ENCODE peak calls at places on chromosomes 16 and 17, in five cellular contexts. R, Q, B, N and U are unnamed samples.

GRCh38 chr16:19783363-19783762 is 65.3 kb downstream of the IQCK start:
- DNase-seq in B (no peak), R (no peak), Q (no peak), N (no peak), U (no peak)

GRCh38 chr17:44105483-44105882 is 18.0 kb downstream of the HDAC5 start:
- DNase-seq in R (no peak), N (no peak), B (no peak), Q (no peak), U (no peak)

GRCh38 chr17:48954300-48954755 is 9.7 kb upstream of the SNF8 start:
- DNase-seq in N (peak), R (no peak), B (no peak), Q (no peak), U (no peak)

GRCh38 chr17:51435641-51436091 is 175.3 kb downstream of the UTP18 start:
- DNase-seq in B (no peak), Q (no peak), R (peak), N (peak), U (no peak)

GRCh38 chr17:28548417-28549130 is 3.9 kb downstream of the UNC119 start:
- DNase-seq in R (no peak), N (no peak), Q (no peak), B (no peak), U (no peak)

GRCh38 chr16:90046122-90046970 is 27.1 kb upstream of the DBNDD1 start:
- DNase-seq in B (no peak), R (no peak), N (no peak), Q (no peak), U (no peak)

GRCh38 chr16:53559552-53559951 is 56.5 kb upstream of the AKTIP start:
- DNase-seq in Q (no peak), B (no peak), R (no peak), N (no peak), U (no peak)

GRCh38 chr16:23729503-23730424 is 16.7 kb upstream of the ERN2 start:
- DNase-seq in N (peak), Q (no peak), R (no peak), B (no peak), U (no peak)

GRCh38 chr17:70111201-70111600 is 36.2 kb downstream of the KCNJ16 start:
- DNase-seq in R (no peak), N (no peak), B (no peak), Q (no peak), U (no peak)

GRCh38 chr17:43020030-43020621 is 2.1 kb downstream of the VAT1 start:
- DNase-seq in B (no peak), Q (no peak), N (no peak), R (no peak), U (no peak)

GRCh38 chr16:11395008-11395948 is 50.0 kb downstream of the RMI2 start:
- DNase-seq in R (no peak), Q (no peak), N (no peak), B (peak), U (no peak)

GRCh38 chr17:76565728-76566612 is 19.7 kb downstream of the ST6GALNAC2 start:
- DNase-seq in Q (no peak), N (no peak), B (no peak), R (no peak), U (no peak)

GRCh38 chr17:57861000-57861736 is 11.3 kb upstream of the MRPS23 start:
- DNase-seq in N (peak), R (peak), Q (peak), B (peak), U (no peak)

GRCh38 chr16:30649725-30650368 is 913 bp upstream of the PRR14 start:
- DNase-seq in B (peak), Q (no peak), R (no peak), N (no peak), U (peak)

GRCh38 chr17:73820686-73821448 is 176.6 kb upstream of the SDK2 start:
- DNase-seq in R (no peak), N (no peak), B (no peak), Q (no peak), U (no peak)

GRCh38 chr17:65742433-65743312 is 181.2 kb upstream of the AXIN2 start:
- DNase-seq in N (peak), B (no peak), R (no peak), Q (no peak), U (no peak)

GRCh38 chr16:59058261-59058660 is 324.1 kb upstream of the GOT2 start:
- DNase-seq in R (no peak), Q (no peak), B (no peak), N (no peak), U (no peak)

GRCh38 chr17:43813386-43813785 is 19.6 kb downstream of the MPP3 start:
- DNase-seq in B (no peak), R (no peak), N (no peak), Q (no peak), U (no peak)

GRCh38 chr17:28997811-28998210 is 8.0 kb downstream of the SEZ6 start:
- DNase-seq in R (no peak), N (no peak), Q (no peak), B (no peak), U (no peak)

GRCh38 chr17:67285360-67285759 is 40.4 kb upstream of the HELZ start:
- DNase-seq in N (no peak), R (no peak), B (no peak), Q (no peak), U (no peak)

GRCh38 chr16:65672960-65673359 is 551.1 kb upstream of the CDH11 start:
- DNase-seq in R (no peak), B (no peak), N (peak), Q (no peak), U (no peak)

GRCh38 chr17:13538841-13539411 is 62.8 kb downstream of the HS3ST3A1 start:
- DNase-seq in N (no peak), R (no peak), B (no peak), Q (no peak), U (no peak)

GRCh38 chr17:64736804-64737492 is 74.8 kb upstream of the SMURF2 start:
- DNase-seq in N (peak), R (peak), Q (peak), B (no peak), U (no peak)

GRCh38 chr17:10127819-10128375 is 70.5 kb downstream of the GAS7 start:
- DNase-seq in R (no peak), N (peak), Q (no peak), B (peak), U (peak)

GRCh38 chr17:59368218-59368857 is 36.9 kb downstream of the YPEL2 start:
- DNase-seq in Q (no peak), B (no peak), N (no peak), R (no peak), U (no peak)

GRCh38 chr17:59369026-59369724 is 37.7 kb downstream of the YPEL2 start:
- DNase-seq in N (no peak), R (no peak), Q (no peak), B (no peak), U (peak)

GRCh38 chr17:59366040-59366757 is 34.7 kb downstream of the YPEL2 start:
- DNase-seq in R (peak), Q (no peak), N (no peak), B (no peak), U (no peak)

GRCh38 chr17:59366773-59367656 is 35.6 kb downstream of the YPEL2 start:
- DNase-seq in N (peak), R (peak), Q (no peak), B (no peak), U (no peak)

DNA sequence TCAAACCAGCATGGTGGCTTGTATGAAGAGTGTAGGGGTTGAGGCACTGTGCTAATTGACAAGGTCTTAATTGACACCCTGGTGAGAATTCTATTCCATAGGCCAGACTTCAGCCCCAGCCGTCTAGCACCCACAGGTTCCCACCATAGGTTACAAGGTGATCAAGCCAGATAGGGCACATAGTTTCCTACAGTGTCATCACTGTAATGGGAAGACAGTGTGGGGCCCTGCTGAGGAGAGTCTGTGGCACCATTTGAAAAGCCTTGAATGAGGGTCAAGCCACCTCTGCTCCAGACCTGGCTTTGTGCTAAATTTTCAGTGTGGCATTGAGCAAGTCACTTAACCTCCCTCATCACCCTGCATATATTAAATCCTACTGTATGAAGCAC is 36.2 kb downstream of the YPEL2 start:
- DNase-seq in Q (no peak), R (no peak), B (no peak), N (no peak), U (no peak)
- H3K27ac ChIP-seq in Q (peak), R (peak), B (peak), N (no peak), U (peak)

GRCh38 chr17:78865682-78866390 is 25.2 kb upstream of the USP36 start:
- DNase-seq in B (peak), Q (peak), N (peak), R (peak), U (peak)
- H3K27ac ChIP-seq in B (peak), Q (no peak), N (peak), R (peak), U (peak)

GRCh38 chr17:27296427-27296979 is 2.6 kb downstream of the WSB1 start:
- DNase-seq in Q (no peak), R (no peak), N (peak), B (no peak), U (no peak)
- H3K27ac ChIP-seq in Q (no peak), R (peak), N (peak), B (peak), U (no peak)

DNA sequence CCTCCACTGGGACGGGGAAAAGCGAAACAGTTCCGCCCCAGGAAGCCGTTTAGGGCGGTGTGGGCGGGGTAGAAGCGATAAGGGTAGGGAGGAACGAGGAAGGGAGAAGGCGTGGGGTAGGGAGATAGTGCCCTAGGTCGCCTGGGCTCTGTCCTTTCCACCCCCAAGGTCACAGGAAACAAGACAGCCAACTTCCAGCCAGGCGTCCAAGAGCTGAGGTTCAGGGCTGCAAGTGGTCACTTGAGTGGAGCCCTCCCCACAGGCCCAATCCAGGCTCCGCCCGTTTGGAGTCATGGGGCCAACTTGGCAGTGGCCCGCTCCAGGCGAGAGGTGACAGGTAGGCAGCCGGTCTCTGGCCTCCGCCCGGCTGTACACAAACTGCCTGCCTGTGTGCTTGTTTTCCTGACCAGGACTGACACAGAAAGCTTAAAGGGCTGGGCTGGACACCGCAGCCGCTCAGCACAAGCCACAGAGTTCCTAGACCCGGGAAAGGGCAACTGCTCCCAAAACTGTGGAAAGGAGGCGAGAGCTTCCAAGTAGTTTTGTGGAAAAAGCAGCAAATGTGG is at the start of gene RILP:
- DNase-seq in Q (no peak), R (peak), N (no peak), B (peak), U (no peak)
- H3K27ac ChIP-seq in Q (peak), R (peak), N (peak), B (peak), U (peak)

DNA sequence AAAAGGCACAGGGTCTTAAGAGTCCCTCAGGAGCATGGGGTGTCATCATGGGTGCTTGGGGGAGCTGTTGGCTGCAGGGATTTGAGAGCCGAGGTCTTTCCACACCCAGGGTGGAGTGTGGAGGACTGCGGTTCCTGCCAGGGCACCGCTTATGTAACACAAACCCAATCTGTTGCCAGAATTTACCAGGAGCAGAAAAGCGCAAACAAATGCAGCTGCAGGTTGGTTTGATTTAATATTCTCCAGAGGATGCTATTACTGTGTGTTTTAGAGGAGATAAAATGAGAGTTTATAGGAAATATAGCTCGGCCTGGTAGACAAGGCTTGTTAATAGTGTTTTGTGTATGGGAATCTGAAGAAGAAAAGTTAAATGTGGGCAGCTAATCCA is 174.5 kb downstream of the KATNIP start:
- DNase-seq in N (no peak), R (peak), Q (no peak), B (no peak), U (peak)
- H3K27ac ChIP-seq in N (no peak), R (no peak), Q (no peak), B (peak), U (peak)

DNA sequence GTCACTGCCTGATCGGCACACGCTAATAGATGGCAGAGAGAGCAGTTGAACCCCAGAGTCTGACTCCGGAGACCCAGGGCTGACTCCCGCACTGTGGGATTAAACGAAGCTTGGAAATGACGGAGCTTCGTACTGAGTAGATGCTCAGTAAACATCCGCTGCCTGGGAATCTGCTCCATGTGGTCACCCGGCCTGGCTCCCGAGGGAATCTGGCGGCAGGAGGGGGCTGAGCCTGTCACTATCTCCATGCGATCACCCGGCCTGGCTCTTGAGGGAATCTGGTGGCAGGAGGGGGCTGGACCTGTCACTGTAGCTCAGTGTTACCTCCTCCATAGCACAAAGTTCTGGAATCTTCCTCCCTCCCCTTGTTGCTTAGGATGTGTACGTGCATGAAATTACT is 139.7 kb upstream of the CIBAR2 start:
- DNase-seq in R (no peak), N (no peak), Q (no peak), B (no peak), U (no peak)
- H3K27ac ChIP-seq in R (no peak), N (no peak), Q (no peak), B (no peak), U (no peak)

GRCh38 chr17:8055851-8056231 is 17.0 kb downstream of the ALOX15B start:
- DNase-seq in B (no peak), N (no peak), Q (no peak), R (no peak), U (no peak)
- H3K27ac ChIP-seq in B (no peak), N (no peak), Q (no peak), R (no peak), U (peak)